ENCODE peak calls at places on chromosomes 7 and 10, in six cellular contexts. One of them, this sample, is unnamed. For H3K36me3, the result is how much of the 10 kb centered on the place peaks cover.

GRCh38 chr10:34854147-34854601 is 39.1 kb upstream of the PARD3 start:
- DNase-seq in upper lobe of right lung: no peak
- DNase-seq in H1: no peak
- DNase-seq in Panc1: no peak
- DNase-seq in WERI-Rb-1: no peak
- DNase-seq in HCT116: no peak
- DNase-seq in this sample: no peak

GRCh38 chr10:77977975-77978759 is 51.1 kb downstream of the POLR3A start:
- DNase-seq in upper lobe of right lung: no peak
- DNase-seq in H1: no peak
- DNase-seq in Panc1: no peak
- DNase-seq in HCT116: no peak
- DNase-seq in WERI-Rb-1: no peak
- DNase-seq in this sample: no peak

GRCh38 chr10:73095479-73096021 is 1.1 kb downstream of the P4HA1 start:
- DNase-seq in HCT116: no peak
- DNase-seq in H1: no peak
- DNase-seq in upper lobe of right lung: no peak
- DNase-seq in WERI-Rb-1: peak
- DNase-seq in Panc1: peak
- DNase-seq in this sample: no peak

GRCh38 chr10:98308602-98309365 is 40.8 kb upstream of the LOXL4 start:
- DNase-seq in HCT116: no peak
- DNase-seq in Panc1: no peak
- DNase-seq in upper lobe of right lung: no peak
- DNase-seq in WERI-Rb-1: peak
- DNase-seq in H1: no peak
- DNase-seq in this sample: no peak

GRCh38 chr7:80154656-80155325 is 20.2 kb downstream of the GNAI1 start:
- DNase-seq in HCT116: no peak
- DNase-seq in WERI-Rb-1: no peak
- DNase-seq in H1: no peak
- DNase-seq in upper lobe of right lung: no peak
- DNase-seq in Panc1: no peak
- DNase-seq in this sample: no peak

GRCh38 chr10:52318136-52318810 is 4.2 kb downstream of the DKK1 start:
- DNase-seq in WERI-Rb-1: no peak
- DNase-seq in HCT116: no peak
- DNase-seq in upper lobe of right lung: no peak
- DNase-seq in Panc1: no peak
- DNase-seq in H1: no peak
- DNase-seq in this sample: no peak

GRCh38 chr7:155802291-155802690 is 10.0 kb downstream of the SHH start:
- DNase-seq in upper lobe of right lung: no peak
- DNase-seq in H1: no peak
- DNase-seq in WERI-Rb-1: no peak
- DNase-seq in HCT116: no peak
- DNase-seq in Panc1: no peak
- DNase-seq in this sample: no peak

GRCh38 chr7:13062596-13062995 is 375.2 kb downstream of the ARL4A start:
- DNase-seq in Panc1: no peak
- DNase-seq in WERI-Rb-1: no peak
- DNase-seq in HCT116: no peak
- DNase-seq in upper lobe of right lung: no peak
- DNase-seq in H1: no peak
- DNase-seq in this sample: no peak

GRCh38 chr7:20220293-20220755 is 3.1 kb upstream of the MACC1 start:
- DNase-seq in upper lobe of right lung: no peak
- DNase-seq in Panc1: no peak
- DNase-seq in HCT116: no peak
- DNase-seq in H1: no peak
- DNase-seq in WERI-Rb-1: no peak
- DNase-seq in this sample: no peak

GRCh38 chr10:125116041-125116649 is 44.2 kb downstream of the CTBP2 start:
- DNase-seq in Panc1: no peak
- DNase-seq in HCT116: no peak
- DNase-seq in H1: no peak
- DNase-seq in WERI-Rb-1: no peak
- DNase-seq in upper lobe of right lung: peak
- DNase-seq in this sample: no peak

DNA sequence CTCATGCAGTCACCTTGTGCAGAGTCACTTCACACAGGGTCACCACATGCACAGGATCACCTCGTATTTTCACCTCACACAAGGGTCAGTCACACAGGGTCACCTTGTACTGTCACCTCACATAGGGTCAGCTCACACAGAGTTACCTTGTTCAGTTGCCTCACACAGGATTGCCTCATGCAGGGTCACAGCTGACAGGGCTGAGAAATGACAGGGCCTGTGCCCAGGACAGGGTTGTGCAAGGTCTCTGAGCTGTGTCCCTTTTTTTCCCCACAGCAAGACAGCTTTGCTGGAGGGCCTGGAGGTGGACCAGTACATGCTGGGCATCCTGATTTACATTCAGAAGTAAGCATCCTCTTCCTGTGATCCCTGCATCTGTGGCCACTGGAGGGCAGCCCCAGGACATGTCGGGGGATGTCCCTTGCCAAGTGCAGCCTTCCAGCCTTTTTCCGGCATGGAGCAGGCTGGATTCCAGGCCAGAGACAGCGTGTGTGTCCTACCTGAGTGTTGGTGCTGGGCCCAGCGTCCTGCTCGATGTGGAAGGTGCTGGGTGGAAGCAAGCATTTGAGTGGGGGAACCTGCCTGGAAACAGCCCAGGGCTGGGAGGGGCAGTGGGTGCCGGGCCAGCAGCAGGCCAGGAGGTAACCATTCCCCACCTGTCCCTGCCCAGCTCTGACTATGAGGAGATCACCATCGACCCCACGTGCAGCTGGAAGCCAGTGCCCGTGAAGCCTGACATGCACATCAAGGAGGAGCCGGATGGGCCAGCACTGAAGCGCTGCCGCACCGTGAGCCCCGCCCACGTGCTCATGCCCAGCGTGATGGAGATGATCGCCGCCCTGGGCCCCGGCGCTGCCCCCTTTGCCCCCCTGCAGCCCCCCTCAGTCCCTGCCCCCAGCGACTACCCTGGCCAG is 16.3 kb downstream of the ZMIZ2 start:
- DNase-seq in HCT116: no peak
- DNase-seq in WERI-Rb-1: peak
- DNase-seq in upper lobe of right lung: no peak
- DNase-seq in Panc1: no peak
- DNase-seq in H1: no peak
- DNase-seq in this sample: no peak
- H3K36me3 ChIP-seq in HCT116: under half
- H3K36me3 ChIP-seq in WERI-Rb-1: half or more
- H3K36me3 ChIP-seq in upper lobe of right lung: half or more
- H3K36me3 ChIP-seq in Panc1: under half
- H3K36me3 ChIP-seq in H1: under half
- H3K36me3 ChIP-seq in this sample: under half

GRCh38 chr7:99679032-99679399 is 780 bp downstream of the CYP3A5 start:
- DNase-seq in H1: no peak
- DNase-seq in Panc1: peak
- DNase-seq in WERI-Rb-1: peak
- DNase-seq in upper lobe of right lung: no peak
- DNase-seq in HCT116: peak
- DNase-seq in this sample: no peak
- H3K4me3 ChIP-seq in H1: no peak
- H3K4me3 ChIP-seq in Panc1: no peak
- H3K4me3 ChIP-seq in WERI-Rb-1: no peak
- H3K4me3 ChIP-seq in upper lobe of right lung: peak
- H3K4me3 ChIP-seq in HCT116: no peak
- H3K4me3 ChIP-seq in this sample: no peak

GRCh38 chr10:100505164-100505563 is 14.5 kb downstream of the SEC31B start:
- DNase-seq in H1: no peak
- DNase-seq in Panc1: no peak
- DNase-seq in upper lobe of right lung: no peak
- DNase-seq in WERI-Rb-1: no peak
- DNase-seq in HCT116: no peak
- DNase-seq in this sample: no peak
- H3K36me3 ChIP-seq in H1: under half
- H3K36me3 ChIP-seq in Panc1: under half
- H3K36me3 ChIP-seq in upper lobe of right lung: under half
- H3K36me3 ChIP-seq in WERI-Rb-1: under half
- H3K36me3 ChIP-seq in HCT116: under half
- H3K36me3 ChIP-seq in this sample: under half

DNA sequence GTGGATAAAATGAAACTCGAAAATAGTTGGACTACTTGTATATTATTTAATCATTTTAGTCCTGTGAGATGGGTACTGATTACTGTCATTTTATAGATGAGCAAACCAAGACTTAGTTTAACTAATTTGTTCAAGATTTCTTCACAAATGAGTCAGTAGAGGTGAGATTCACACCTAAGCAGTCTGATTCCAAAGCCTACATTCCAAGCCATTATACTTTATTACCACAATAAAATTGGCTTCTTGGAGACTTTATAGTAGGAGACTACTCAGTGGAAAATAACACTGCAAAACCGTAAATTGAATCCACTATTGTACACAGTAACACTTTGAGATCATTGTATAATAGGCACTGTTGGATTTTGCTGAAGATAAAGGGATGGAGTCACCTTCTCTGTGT is 2.2 kb downstream of the PHTF2 start:
- DNase-seq in H1: no peak
- DNase-seq in HCT116: no peak
- DNase-seq in WERI-Rb-1: no peak
- DNase-seq in upper lobe of right lung: no peak
- DNase-seq in Panc1: no peak
- DNase-seq in this sample: no peak
- H3K4me3 ChIP-seq in H1: no peak
- H3K4me3 ChIP-seq in HCT116: no peak
- H3K4me3 ChIP-seq in WERI-Rb-1: no peak
- H3K4me3 ChIP-seq in upper lobe of right lung: no peak
- H3K4me3 ChIP-seq in Panc1: no peak
- H3K4me3 ChIP-seq in this sample: no peak

DNA sequence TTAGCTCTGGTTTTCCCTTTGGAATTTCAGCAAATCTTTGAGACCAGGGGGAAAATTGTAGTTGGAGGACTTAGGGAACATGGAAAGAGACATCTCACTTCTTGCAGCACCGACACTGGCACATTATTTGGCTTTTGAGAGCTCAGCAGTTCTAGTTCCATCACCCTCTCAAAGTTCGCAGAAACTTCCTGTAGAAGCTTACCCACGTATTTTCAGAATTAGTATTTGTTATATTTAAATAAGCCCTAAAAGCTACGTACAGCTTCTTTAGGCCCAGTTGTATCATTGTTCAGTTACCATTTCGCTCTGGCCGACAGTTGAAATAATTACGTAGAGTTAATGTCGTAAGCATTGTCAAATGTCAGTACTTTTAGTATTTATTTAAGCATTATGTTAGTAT is 13.4 kb downstream of the CEP55 start:
- DNase-seq in HCT116: no peak
- DNase-seq in WERI-Rb-1: no peak
- DNase-seq in upper lobe of right lung: no peak
- DNase-seq in H1: no peak
- DNase-seq in Panc1: no peak
- DNase-seq in this sample: no peak
- H3K36me3 ChIP-seq in HCT116: under half
- H3K36me3 ChIP-seq in WERI-Rb-1: under half
- H3K36me3 ChIP-seq in upper lobe of right lung: under half
- H3K36me3 ChIP-seq in H1: under half
- H3K36me3 ChIP-seq in Panc1: under half
- H3K36me3 ChIP-seq in this sample: under half

This sample was measured in aorta.